ENCODE peak calls at places on chromosomes 12 and 14, in six cellular contexts. U is right lobe of liver; H is activated CD8-positive, alpha-beta T cell treated with anti-CD3 and anti-CD28 coated beads for 36 hours; D is IMR-90; A is GM06990; W is psoas muscle. T is an unnamed sample.

GRCh38 chr12:2662524-2662923 is 132.2 kb upstream of the FKBP4 start:
- DNase-seq in D (no peak), A (no peak), H (no peak), U (no peak), W (no peak), T (no peak)

GRCh38 chr14:49641697-49642129 is 6.7 kb upstream of the DNAAF2 start:
- DNase-seq in H (no peak), A (no peak), W (no peak), D (peak), U (peak), T (no peak)

GRCh38 chr12:65355461-65355860 is 77.0 kb downstream of the MSRB3 start:
- DNase-seq in H (no peak), D (peak), A (no peak), W (no peak), U (no peak), T (no peak)

GRCh38 chr14:99527427-99528076 is 46.3 kb downstream of the CCNK start:
- DNase-seq in W (no peak), A (no peak), H (no peak), U (no peak), D (no peak), T (no peak)

GRCh38 chr12:4279120-4279690 is 5.6 kb downstream of the CCND2 start:
- DNase-seq in W (no peak), H (no peak), A (no peak), U (no peak), D (no peak), T (no peak)

GRCh38 chr14:22822017-22822618 is 6.9 kb upstream of the SLC7A7 start:
- DNase-seq in U (no peak), D (no peak), H (no peak), A (no peak), W (no peak), T (peak)

GRCh38 chr12:131939007-131939406 is 9.9 kb downstream of the PUS1 start:
- DNase-seq in D (no peak), H (no peak), A (no peak), U (no peak), W (peak), T (no peak)

GRCh38 chr14:94383777-94384176 is 4.6 kb downstream of the SERPINA1 start:
- DNase-seq in W (no peak), H (no peak), D (no peak), U (peak), A (no peak), T (no peak)

GRCh38 chr14:36857136-36857535 is 195.5 kb downstream of the PAX9 start:
- DNase-seq in W (no peak), A (no peak), D (no peak), H (no peak), U (no peak), T (no peak)

GRCh38 chr12:122687091-122687490 is 16.1 kb downstream of the HCAR2 start:
- DNase-seq in A (no peak), U (no peak), W (no peak), H (no peak), D (peak), T (peak)

GRCh38 chr12:63132201-63132600 is 18.8 kb downstream of the AVPR1A start:
- DNase-seq in H (no peak), U (no peak), W (no peak), A (no peak), D (no peak), T (no peak)

GRCh38 chr12:131673519-131674265 is 37.2 kb upstream of the SFSWAP start:
- DNase-seq in U (no peak), A (no peak), W (no peak), D (peak), H (no peak), T (peak)

GRCh38 chr14:103121161-103121845 is 2.0 kb upstream of the TNFAIP2 start:
- DNase-seq in H (no peak), D (no peak), A (no peak), U (peak), W (peak), T (no peak)

GRCh38 chr14:36221097-36221496 is 44.6 kb upstream of the PTCSC3 start:
- DNase-seq in H (no peak), D (no peak), W (no peak), U (no peak), A (no peak), T (no peak)

GRCh38 chr12:112977641-112978040 is 678 bp upstream of the OAS2 start:
- DNase-seq in U (no peak), D (no peak), W (no peak), H (peak), A (no peak), T (no peak)

GRCh38 chr14:101789222-101789621 is 27.7 kb downstream of the PPP2R5C start:
- DNase-seq in D (no peak), U (no peak), H (no peak), W (no peak), A (no peak), T (no peak)

GRCh38 chr12:82896979-82897378 is 210.3 kb downstream of the TMTC2 start:
- DNase-seq in H (no peak), W (no peak), A (no peak), D (peak), U (no peak), T (peak)

GRCh38 chr12:87082756-87083155 is 826.6 kb upstream of the MGAT4C start:
- DNase-seq in H (no peak), D (no peak), W (no peak), A (no peak), U (no peak), T (peak)

GRCh38 chr12:133080619-133081407 is at the start of gene ZNF140:
- DNase-seq in D (peak), H (peak), W (peak), U (peak), A (peak), T (peak)
- TF ChIP-seq CTCF in D (peak), H (peak), W (peak), U (peak), A (peak), T (no peak)

DNA sequence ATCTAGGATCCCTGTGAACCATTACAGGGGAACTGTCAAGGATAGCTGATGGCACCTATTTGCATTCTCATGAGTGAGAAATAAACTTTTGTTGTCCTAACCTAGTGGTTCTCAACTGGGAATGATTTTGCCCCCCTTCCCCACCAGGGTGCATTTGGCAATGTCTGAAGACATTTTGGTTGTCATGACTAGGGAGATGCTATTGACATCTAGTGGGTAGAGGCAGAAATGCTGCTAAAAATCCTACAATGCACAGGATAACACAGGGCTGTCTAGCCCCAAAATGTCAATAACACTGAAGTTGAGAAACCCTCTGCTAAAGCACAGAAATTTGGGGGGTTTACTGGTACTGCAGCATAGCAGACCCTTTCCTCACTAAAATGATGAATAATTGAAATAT is 140.9 kb upstream of the SRRM4 start:
- DNase-seq in W (no peak), U (no peak), H (no peak), D (no peak), A (no peak), T (no peak)
- TF ChIP-seq CTCF in W (no peak), U (peak), H (no peak), D (no peak), A (peak), T (no peak)

GRCh38 chr14:97177635-97178034 is 380.5 kb downstream of the VRK1 start:
- DNase-seq in U (no peak), D (no peak), W (no peak), A (no peak), H (peak), T (no peak)

GRCh38 chr14:97179573-97179972 is 382.4 kb downstream of the VRK1 start:
- DNase-seq in D (no peak), W (no peak), A (no peak), U (no peak), H (peak), T (no peak)

GRCh38 chr14:97178781-97179180 is 381.6 kb downstream of the VRK1 start:
- DNase-seq in D (no peak), A (no peak), U (no peak), H (peak), W (no peak), T (no peak)

GRCh38 chr14:97180304-97181200 is 383.4 kb downstream of the VRK1 start:
- DNase-seq in D (no peak), W (no peak), U (no peak), H (peak), A (no peak), T (no peak)

GRCh38 chr14:97177016-97177415 is 379.8 kb downstream of the VRK1 start:
- DNase-seq in A (no peak), D (no peak), W (no peak), H (peak), U (no peak), T (peak)
- TF ChIP-seq CTCF in A (peak), D (no peak), W (no peak), H (no peak), U (peak), T (no peak)

GRCh38 chr12:124567035-124567672 is at the start of gene NCOR2:
- DNase-seq in U (peak), D (no peak), H (peak), W (peak), A (peak), T (peak)

GRCh38 chr12:124569375-124570148 is 2.1 kb upstream of the NCOR2 start:
- DNase-seq in W (no peak), U (no peak), H (no peak), A (no peak), D (no peak), T (no peak)

GRCh38 chr12:124566181-124567034 is 1.0 kb downstream of the NCOR2 start:
- DNase-seq in W (peak), D (peak), H (peak), A (peak), U (peak), T (peak)

GRCh38 chr12:124568431-124569374 is 1.3 kb upstream of the NCOR2 start:
- DNase-seq in A (peak), W (peak), D (peak), U (peak), H (peak), T (peak)

GRCh38 chr12:124567673-124568373 is 411 bp upstream of the NCOR2 start:
- DNase-seq in U (peak), A (peak), D (peak), W (peak), H (peak), T (peak)
- TF ChIP-seq CTCF in U (no peak), A (peak), D (peak), W (no peak), H (no peak), T (no peak)

DNA sequence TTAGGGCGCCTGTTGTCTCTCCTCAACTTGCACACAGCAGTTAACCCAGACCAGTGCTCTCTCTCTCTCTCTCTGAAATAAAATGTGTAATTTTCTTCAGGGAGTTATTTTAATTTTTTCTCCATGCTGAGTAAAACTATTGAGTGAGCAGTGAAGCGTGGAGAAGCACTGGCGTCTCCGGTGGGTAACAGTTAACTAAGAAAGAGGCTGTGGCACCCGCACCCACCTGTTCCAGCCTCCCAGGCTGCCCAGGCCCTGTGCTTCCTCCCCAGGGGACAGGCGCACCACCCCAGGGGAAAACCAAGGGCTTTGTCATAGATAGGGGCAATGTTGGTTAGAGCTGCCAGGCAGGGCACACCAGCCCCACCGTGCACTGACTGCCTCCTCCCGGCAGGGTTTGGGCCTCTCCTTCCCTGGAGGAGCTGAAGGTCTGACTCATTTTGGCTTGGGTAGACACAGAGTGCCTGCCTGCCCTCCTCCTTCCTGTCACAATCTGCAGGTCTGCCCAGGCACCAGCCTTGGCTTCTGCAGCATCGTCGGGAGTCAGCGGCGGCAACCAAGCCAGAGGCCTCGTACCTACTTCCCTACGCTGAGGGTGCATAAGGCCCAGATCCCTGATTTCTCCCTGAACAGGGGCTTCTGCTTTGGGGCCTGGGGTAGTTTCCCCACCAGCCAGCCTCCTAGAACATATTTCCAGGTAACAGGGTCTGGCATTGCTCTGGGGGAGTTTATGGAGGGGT is 3.9 kb downstream of the HOXC5 start:
- DNase-seq in W (peak), A (no peak), U (no peak), D (no peak), H (no peak), T (peak)
- TF ChIP-seq CTCF in W (peak), A (no peak), U (no peak), D (no peak), H (no peak), T (no peak)

DNA sequence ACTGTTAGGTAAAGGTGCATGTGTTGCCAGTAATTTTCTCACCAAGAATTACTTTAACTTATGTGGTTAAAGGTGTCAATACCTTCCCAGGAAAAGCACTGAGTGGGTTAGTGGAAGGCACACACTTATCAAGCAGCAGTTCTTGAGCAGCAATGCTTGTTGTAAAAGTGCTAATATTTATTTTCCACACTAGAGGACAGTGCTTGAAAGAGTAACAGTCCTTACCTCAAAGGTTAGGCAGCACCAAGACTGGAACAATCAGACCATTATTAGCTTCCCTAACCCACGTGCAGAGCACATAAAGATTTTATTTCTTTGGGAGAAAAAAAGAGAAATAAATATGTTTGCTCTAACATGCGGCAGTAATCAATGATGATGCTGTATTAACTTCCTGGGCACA is 48.8 kb upstream of the KRR1 start:
- DNase-seq in H (no peak), W (no peak), U (no peak), D (peak), A (no peak), T (no peak)
- TF ChIP-seq CTCF in H (no peak), W (peak), U (peak), D (peak), A (peak), T (no peak)

DNA sequence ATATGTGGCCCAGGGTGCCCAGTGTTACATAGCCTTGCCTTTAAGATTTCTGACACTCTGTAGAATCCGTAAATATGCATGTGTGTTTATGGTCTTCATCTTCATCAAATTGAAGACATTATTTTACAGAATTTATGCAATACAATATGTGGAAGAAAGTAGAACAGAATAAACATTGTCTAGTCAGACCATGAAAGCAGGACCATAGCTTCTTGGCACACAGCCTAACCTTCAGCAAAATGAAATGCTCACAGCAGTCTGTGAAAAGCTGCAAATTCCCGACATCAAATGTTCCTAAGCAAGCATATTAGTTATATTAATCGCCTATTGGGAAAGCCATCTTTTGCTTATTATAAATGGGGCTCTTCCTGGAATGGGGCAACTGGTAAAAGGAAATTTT is 111.3 kb upstream of the GARIN2 start:
- DNase-seq in U (no peak), W (no peak), A (no peak), H (no peak), D (peak), T (no peak)
- TF ChIP-seq CTCF in U (no peak), W (no peak), A (no peak), H (no peak), D (no peak), T (no peak)

GRCh38 chr12:10750385-10750727 is 27.2 kb upstream of the YBX3 start:
- DNase-seq in H (no peak), A (no peak), W (no peak), U (no peak), D (no peak), T (no peak)
- TF ChIP-seq CTCF in H (peak), A (no peak), W (no peak), U (peak), D (no peak), T (no peak)

GRCh38 chr12:53210843-53211242 is 3.8 kb upstream of the ITGB7 start:
- DNase-seq in U (no peak), A (no peak), W (no peak), D (no peak), H (no peak), T (no peak)

GRCh38 chr12:53212931-53213330 is 5.9 kb upstream of the ITGB7 start:
- DNase-seq in D (no peak), A (no peak), H (no peak), U (no peak), W (no peak), T (no peak)

GRCh38 chr12:53214221-53214620 is 7.2 kb upstream of the ITGB7 start:
- DNase-seq in H (no peak), D (no peak), W (no peak), U (no peak), A (no peak), T (no peak)

GRCh38 chr12:53213348-53213747 is 6.3 kb upstream of the ITGB7 start:
- DNase-seq in W (peak), A (peak), U (peak), H (peak), D (peak), T (peak)

DNA sequence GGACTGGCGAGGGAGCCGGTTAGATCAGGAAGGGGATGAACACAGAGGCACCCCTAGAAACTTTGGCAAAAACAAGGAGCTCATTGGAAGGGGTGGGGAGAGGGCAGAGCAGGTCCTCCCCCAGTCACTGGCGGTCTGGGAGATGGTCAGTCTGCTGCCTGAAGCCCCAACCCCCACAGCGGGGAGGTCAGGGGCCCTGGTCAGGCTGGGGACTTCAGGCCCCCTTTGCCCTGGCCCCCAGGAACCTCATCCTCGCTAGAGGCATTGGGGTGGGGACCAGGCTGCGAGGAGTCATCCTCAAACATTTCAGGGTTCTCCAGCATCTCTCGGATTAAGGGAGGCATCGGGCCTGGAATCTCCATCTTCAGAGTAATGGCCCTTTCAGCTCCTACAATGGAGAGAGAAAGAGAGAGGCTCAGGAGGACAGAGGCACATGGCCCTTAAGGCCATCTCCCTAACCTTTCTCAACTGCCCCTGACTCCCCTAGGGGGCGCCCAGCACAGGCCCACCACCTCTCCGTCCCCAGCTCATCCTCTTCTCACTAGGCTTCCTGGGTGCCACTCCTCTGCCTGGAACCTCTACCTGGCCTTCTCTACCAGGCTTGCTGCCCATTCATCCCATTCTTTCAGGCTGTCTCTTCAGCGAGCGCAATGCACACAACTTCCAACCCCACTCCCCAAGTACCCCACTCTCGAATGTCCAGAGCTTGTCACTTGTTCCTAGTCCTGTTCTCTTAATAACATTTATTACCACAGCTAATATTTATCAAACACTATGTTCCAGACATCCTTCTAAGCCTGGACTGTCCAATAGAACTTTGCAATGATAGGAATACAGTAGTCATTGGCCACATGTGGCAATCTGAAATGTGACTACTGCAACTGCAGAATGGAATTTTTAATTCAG is 4.7 kb upstream of the ITGB7 start:
- DNase-seq in H (peak), U (no peak), W (no peak), A (no peak), D (no peak), T (no peak)
- TF ChIP-seq CTCF in H (peak), U (peak), W (peak), A (peak), D (no peak), T (peak)

DNA sequence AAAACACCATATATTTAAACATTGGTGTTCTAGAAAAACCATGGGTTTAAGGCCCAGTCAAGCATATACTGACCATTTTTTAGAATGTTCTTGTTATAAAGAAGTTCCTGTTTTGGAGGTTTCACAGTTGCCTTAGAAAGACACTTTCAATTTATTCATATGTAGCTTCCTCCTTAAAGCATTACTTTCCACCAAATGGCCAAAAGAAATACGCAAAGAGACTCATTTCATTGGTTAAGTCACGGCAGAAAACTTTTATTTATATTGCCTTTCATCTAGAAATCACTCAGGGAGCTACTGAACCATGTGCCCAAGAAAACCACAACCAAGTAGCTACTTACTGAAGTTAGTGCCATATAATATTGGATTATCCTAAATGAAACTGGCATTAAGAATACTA is 40.0 kb downstream of the MYBPC1 start:
- DNase-seq in A (peak), H (no peak), U (no peak), D (no peak), W (no peak), T (no peak)
- TF ChIP-seq CTCF in A (no peak), H (no peak), U (no peak), D (no peak), W (no peak), T (no peak)